ENCODE peak calls at places on chromosomes 3 and 15, in six cellular contexts. M is tibial artery, E is astrocyte of the spinal cord, J is PC-3, O is fibroblast of pulmonary artery, X is fibroblast of lung. U is an unnamed sample.

GRCh38 chr3:52231502-52232278 is 6.2 kb upstream of the TLR9 start:
- DNase-seq in J (peak; percentile 77), X (peak; percentile 27), M (no peak), E (no peak), O (peak; percentile 59), U (peak; percentile 51)

GRCh38 chr15:98875309-98875708 is 132.3 kb downstream of the PGPEP1L start:
- DNase-seq in M (no peak), J (no peak), X (no peak), E (no peak), O (no peak), U (no peak)

GRCh38 chr15:30922469-30923311 is 19.0 kb downstream of the FAN1 start:
- DNase-seq in J (peak; percentile 48), M (no peak), O (peak; percentile 29), E (peak; percentile 83), X (peak; percentile 93), U (peak; percentile 76)

GRCh38 chr15:78804391-78804792 is 6.9 kb downstream of the ADAMTS7 start:
- DNase-seq in X (no peak), O (no peak), E (no peak), J (no peak), M (no peak), U (no peak)

GRCh38 chr3:195148553-195148952 is 122.4 kb downstream of the XXYLT1 start:
- DNase-seq in E (no peak), X (no peak), J (no peak), O (no peak), M (no peak), U (no peak)

GRCh38 chr3:51937611-51938450 is 3.9 kb downstream of the RRP9 start:
- DNase-seq in O (no peak), M (peak; percentile 60), X (no peak), E (no peak), J (no peak), U (no peak)

GRCh38 chr15:85800460-85801123 is 5.9 kb upstream of the KLHL25 start:
- DNase-seq in E (peak; percentile 67), O (peak; percentile 39), X (peak; percentile 66), J (peak; percentile 93), M (no peak), U (peak; percentile 52)

GRCh38 chr3:183822631-183823030 is 2.7 kb downstream of the MAP6D1 start:
- DNase-seq in X (no peak), J (no peak), O (no peak), M (no peak), E (no peak), U (no peak)

GRCh38 chr3:114179575-114179974 is 723 bp upstream of the DRD3 start:
- DNase-seq in M (no peak), X (peak; percentile 46), J (peak; percentile 43), E (peak; percentile 24), O (peak; percentile 55), U (no peak)

GRCh38 chr3:51544011-51544775 is 5.7 kb downstream of the RAD54L2 start:
- DNase-seq in M (no peak), J (no peak), E (no peak), X (no peak), O (peak; percentile 71), U (no peak)

GRCh38 chr3:169071003-169071402 is 592.5 kb downstream of the MECOM start:
- DNase-seq in J (no peak), X (peak; percentile 68), E (peak; percentile 25), M (no peak), O (no peak), U (no peak)

GRCh38 chr3:144055604-144056003 is 84.0 kb downstream of the DIPK2A start:
- DNase-seq in M (no peak), J (peak; percentile 68), E (peak; percentile 38), O (peak; percentile 52), X (peak; percentile 81), U (peak; percentile 18)

GRCh38 chr3:41103200-41103599 is 96.1 kb upstream of the CTNNB1 start:
- DNase-seq in M (no peak), J (no peak), X (no peak), O (no peak), E (no peak), U (no peak)

GRCh38 chr3:102229062-102229655 is 205.7 kb upstream of the ZPLD1 start:
- DNase-seq in E (peak; percentile 77), X (peak; percentile 50), O (peak; percentile 86), M (peak; percentile 83), J (peak; percentile 94), U (peak; percentile 71)

GRCh38 chr3:7000501-7000900 is 139.6 kb downstream of the GRM7 start:
- DNase-seq in X (peak; percentile 76), E (peak; percentile 45), M (no peak), O (no peak), J (no peak), U (no peak)

GRCh38 chr3:27125821-27126501 is 243.2 kb downstream of the NEK10 start:
- DNase-seq in O (no peak), X (no peak), J (no peak), M (no peak), E (no peak), U (no peak)

GRCh38 chr3:10495003-10495402 is 10.4 kb downstream of the ATP2B2 start:
- DNase-seq in M (no peak), E (peak; percentile 36), O (peak; percentile 30), J (peak; percentile 63), X (peak; percentile 45), U (no peak)

GRCh38 chr3:101926594-101927105 is 77.3 kb downstream of the NFKBIZ start:
- DNase-seq in X (peak; percentile 75), M (no peak), J (peak; percentile 76), O (peak; percentile 57), E (peak; percentile 61), U (peak; percentile 10)

GRCh38 chr15:75723171-75723846 is 10.7 kb upstream of the CSPG4 start:
- DNase-seq in O (no peak), M (peak; percentile 59), J (no peak), X (no peak), E (no peak), U (no peak)

GRCh38 chr15:100570282-100570681 is 31.7 kb downstream of the LINS1 start:
- DNase-seq in M (no peak), J (no peak), E (no peak), X (no peak), O (peak; percentile 7), U (no peak)

GRCh38 chr15:52797625-52798501 is 7.7 kb upstream of the ONECUT1 start:
- DNase-seq in J (no peak), X (no peak), O (no peak), E (no peak), M (no peak), U (no peak)

GRCh38 chr15:39539973-39540558 is 40.8 kb upstream of the THBS1 start:
- DNase-seq in O (no peak), E (no peak), J (no peak), X (no peak), M (no peak), U (no peak)

GRCh38 chr3:43852066-43852465 is 161.3 kb downstream of the ABHD5 start:
- DNase-seq in J (peak; percentile 84), X (peak; percentile 67), E (peak; percentile 69), O (no peak), M (no peak), U (no peak)

GRCh38 chr3:186239321-186239720 is 122.7 kb downstream of the DGKG start:
- DNase-seq in M (no peak), O (peak; percentile 16), E (peak; percentile 24), X (peak; percentile 19), J (peak; percentile 19), U (peak; percentile 49)

GRCh38 chr3:123693584-123693983 is 108.7 kb upstream of the HACD2 start:
- DNase-seq in M (peak; percentile 59), E (no peak), X (no peak), J (no peak), O (no peak), U (no peak)

GRCh38 chr3:123696796-123697195 is 111.9 kb upstream of the HACD2 start:
- DNase-seq in E (no peak), X (no peak), J (no peak), M (no peak), O (no peak), U (no peak)

GRCh38 chr3:123695731-123696640 is 111.1 kb upstream of the HACD2 start:
- DNase-seq in X (peak; percentile 16), J (no peak), E (no peak), M (no peak), O (no peak), U (no peak)

GRCh38 chr3:123694377-123695147 is 109.7 kb upstream of the HACD2 start:
- DNase-seq in X (peak; percentile 49), E (peak; percentile 41), J (no peak), O (no peak), M (no peak), U (no peak)

DNA sequence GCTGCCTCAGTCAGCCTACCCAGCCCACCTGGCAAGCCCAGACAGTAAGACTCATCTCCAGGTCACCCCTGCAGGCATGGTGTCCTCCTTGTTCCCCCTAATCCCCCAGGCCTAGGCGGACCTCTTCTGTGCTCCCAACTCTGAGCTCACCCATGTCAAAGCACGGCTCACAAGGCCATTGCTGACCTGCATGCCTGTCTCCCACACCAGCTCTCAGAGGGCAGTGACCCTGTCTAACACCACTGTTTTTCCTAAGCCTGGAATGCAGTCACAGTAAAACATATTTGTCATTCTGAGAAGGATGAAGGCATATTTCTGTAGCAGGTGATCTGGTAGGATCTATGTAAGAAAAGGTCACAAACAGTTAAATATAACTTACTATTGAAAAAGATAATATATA is 110.3 kb upstream of the HACD2 start:
- DNase-seq in M (no peak), X (peak; percentile 37), J (no peak), E (no peak), O (no peak), U (peak; percentile 26)
- H3K4me3 ChIP-seq in M (peak overlapping the region; percentile 85), X (no peak overlapping the region), J (no peak overlapping the region), E (no peak overlapping the region), O (no peak overlapping the region), U (no peak overlapping the region)

GRCh38 chr3:13548696-13549512 is at the start of gene FBLN2:
- DNase-seq in O (peak; percentile 48), J (no peak), E (no peak), X (no peak), M (no peak), U (peak; percentile 55)
- H3K4me3 ChIP-seq in O (peak within 1 kb of the TSS; percentile 36), J (no peak within 1 kb of the TSS), E (peak within 1 kb of the TSS; percentile 23), X (peak within 1 kb of the TSS; percentile 5), M (peak within 1 kb of the TSS; percentile 46), U (peak within 1 kb of the TSS; percentile 67)

DNA sequence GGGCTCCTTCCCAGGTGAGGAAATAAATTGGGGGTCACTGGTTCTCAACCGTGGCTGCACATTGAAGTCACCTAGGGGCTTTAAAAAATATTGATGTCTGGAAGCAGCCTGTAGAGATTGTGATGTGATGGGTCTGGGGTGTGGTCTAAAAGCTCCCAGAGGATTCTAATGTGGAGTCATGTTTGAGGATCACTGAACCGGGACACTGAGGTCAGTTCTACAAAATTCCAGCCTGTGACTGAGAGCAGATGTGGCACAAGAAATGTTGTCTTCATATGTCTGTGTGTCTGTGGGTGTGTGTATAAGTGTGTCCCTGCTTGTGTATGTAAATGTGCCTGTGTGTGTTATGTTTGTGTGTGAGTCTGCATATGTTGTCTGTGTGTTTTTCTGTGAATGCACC is 79.9 kb downstream of the TLE3 start:
- DNase-seq in J (no peak), E (no peak), O (no peak), X (no peak), M (peak; percentile 13), U (no peak)
- H3K4me3 ChIP-seq in J (no peak overlapping the region), E (no peak overlapping the region), O (no peak overlapping the region), X (no peak overlapping the region), M (no peak overlapping the region), U (no peak overlapping the region)

DNA sequence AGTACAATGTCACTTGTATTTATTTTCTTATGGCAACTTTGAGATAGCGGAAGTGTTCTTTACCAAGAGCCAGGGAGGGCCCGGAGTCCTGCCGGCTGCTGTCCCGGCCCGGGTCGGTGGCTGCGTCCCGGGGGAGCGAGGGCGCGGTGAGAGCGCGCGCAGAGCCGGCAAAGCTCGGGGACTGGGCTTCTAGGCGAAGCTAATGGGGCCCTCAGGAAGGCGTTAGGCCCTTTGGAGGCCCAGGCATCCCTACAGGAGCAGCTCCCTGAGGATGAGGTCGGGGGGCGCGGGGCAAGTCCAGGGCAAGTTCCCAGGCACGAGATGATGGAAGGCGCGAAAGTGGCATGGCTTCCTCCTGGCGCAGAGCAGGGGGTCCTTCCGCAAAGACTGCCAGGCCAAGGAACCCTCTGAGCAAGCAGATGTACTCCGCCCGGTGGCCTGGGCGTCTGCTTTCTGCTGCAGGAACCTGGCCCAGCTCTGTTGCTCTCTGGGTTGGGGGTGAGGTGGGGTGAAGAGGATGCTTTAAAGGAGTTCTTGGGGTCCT is 13.1 kb downstream of the NR2F2 start:
- DNase-seq in O (no peak), J (no peak), M (peak; percentile 69), X (peak; percentile 29), E (peak; percentile 33), U (no peak)
- H3K4me3 ChIP-seq in O (peak overlapping the region; percentile 68), J (no peak overlapping the region), M (peak overlapping the region; percentile 97), X (peak overlapping the region; percentile 73), E (peak overlapping the region; percentile 99), U (no peak overlapping the region)